ENCODE peak calls at places on chromosomes 5 and 9, in four cellular contexts. S is HepG2, V is left ventricle myocardium inferior, F is WTC11. D is an unnamed sample.

GRCh38 chr5:8908055-8908683 is 637.7 kb downstream of the SEMA5A start:
- DNase-seq in S (no peak), F (peak), V (no peak), D (peak)

GRCh38 chr9:95778957-95779356 is 96.5 kb upstream of the ERCC6L2 start:
- DNase-seq in F (no peak), S (no peak), V (peak), D (no peak)

GRCh38 chr9:137113385-137114159 is 961 bp downstream of the DPP7 start:
- DNase-seq in V (no peak), F (no peak), S (no peak), D (no peak)

GRCh38 chr9:93827545-93828330 is 127.4 kb downstream of the BARX1 start:
- DNase-seq in F (peak), V (no peak), S (peak), D (peak)

GRCh38 chr9:110031511-110032173 is 176.3 kb downstream of the C9orf152 start:
- DNase-seq in F (no peak), S (no peak), V (no peak), D (no peak)

GRCh38 chr9:97768731-97769130 is 71.6 kb upstream of the XPA start:
- DNase-seq in F (no peak), S (no peak), V (no peak), D (no peak)

GRCh38 chr5:172494630-172495505 is 40.5 kb upstream of the SH3PXD2B start:
- DNase-seq in S (no peak), V (no peak), F (no peak), D (no peak)

GRCh38 chr9:77384406-77384805 is 207.1 kb downstream of the VPS13A start:
- DNase-seq in F (no peak), V (no peak), S (no peak), D (no peak)

GRCh38 chr5:154829589-154830218 is 20.7 kb downstream of the FAXDC2 start:
- DNase-seq in S (no peak), F (no peak), V (no peak), D (no peak)

GRCh38 chr5:80763873-80764647 is 109.3 kb upstream of the DHFR start:
- DNase-seq in F (no peak), S (no peak), V (no peak), D (no peak)

GRCh38 chr5:178238711-178239592 is 6.3 kb upstream of the PHYKPL start:
- DNase-seq in V (no peak), F (no peak), S (no peak), D (no peak)

GRCh38 chr5:116472274-116472673 is 102.3 kb downstream of the SEMA6A start:
- DNase-seq in S (no peak), V (no peak), F (no peak), D (no peak)

GRCh38 chr9:37575921-37576721 is at the start of gene FBXO10:
- DNase-seq in S (no peak), F (peak), V (peak), D (peak)

DNA sequence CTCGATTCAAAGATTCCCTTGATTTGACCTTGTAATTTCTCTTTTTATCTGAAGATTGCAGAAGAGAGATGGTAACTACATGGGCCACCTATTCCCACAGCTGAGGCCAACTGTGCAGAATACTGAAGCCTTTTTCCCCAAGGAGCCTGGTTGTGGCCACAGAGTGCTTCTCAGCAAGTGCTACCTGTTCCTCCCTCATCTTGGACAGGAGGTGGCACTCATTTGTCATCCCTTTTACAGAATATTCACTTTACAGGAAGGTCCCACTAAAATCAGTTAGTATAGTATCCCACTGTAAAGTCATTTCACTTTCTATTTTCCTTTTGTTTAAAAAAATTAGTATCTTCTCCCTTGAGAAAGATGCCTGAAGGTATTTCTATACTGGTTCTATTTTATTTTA is 346.4 kb downstream of the ARL15 start:
- DNase-seq in V (no peak), F (no peak), S (peak), D (no peak)
- TF ChIP-seq CTCF in V (no peak), F (no peak), S (peak), D (no peak)

DNA sequence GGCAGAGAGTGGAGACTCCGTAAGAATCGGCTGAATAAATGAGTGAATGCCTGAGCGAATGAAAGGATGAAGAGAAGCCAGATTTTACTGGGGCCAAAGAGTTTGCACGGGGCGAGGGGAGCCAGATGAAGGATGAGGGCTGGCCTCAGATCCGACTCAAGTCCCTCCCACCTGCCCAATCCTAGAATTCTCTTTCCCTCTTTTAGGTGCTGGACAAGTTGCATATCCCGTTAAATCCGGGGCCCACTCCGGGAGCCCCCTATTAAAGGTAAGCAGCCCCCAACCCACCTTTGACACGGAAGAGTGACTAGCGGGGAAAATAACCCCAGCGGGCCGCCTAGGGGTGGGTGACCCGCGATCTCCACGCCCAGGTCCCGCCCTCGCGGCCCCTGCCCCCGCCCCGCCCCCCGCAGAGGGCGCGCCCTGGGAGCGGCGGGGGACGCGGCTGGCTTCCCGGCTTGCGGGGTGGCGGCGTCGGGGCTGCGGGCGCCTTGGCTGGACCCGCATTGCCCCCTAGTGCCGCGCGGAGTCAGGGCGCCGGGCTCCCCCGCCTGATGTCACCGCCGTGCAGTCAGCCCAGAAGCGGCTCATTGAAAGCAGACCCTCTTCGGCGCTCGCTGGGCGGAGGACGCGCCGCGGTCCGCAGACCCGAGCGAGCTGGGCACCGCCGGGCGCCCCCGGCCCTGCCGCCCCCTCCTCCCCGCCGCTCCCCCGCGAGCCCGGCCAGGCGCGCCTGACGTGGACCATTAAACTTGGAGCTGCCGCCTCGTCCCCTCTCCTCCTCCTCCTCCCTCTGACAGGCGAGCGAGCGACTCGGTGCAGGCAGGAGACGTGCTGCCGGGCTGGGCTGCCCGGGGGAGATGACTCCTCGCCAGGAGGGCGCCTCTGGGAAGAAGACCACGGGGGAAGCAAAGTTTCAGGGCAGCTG is at the start of gene ADRA1B:
- DNase-seq in S (peak), F (peak), V (peak), D (peak)
- TF ChIP-seq CTCF in S (peak), F (peak), V (peak), D (peak)

DNA sequence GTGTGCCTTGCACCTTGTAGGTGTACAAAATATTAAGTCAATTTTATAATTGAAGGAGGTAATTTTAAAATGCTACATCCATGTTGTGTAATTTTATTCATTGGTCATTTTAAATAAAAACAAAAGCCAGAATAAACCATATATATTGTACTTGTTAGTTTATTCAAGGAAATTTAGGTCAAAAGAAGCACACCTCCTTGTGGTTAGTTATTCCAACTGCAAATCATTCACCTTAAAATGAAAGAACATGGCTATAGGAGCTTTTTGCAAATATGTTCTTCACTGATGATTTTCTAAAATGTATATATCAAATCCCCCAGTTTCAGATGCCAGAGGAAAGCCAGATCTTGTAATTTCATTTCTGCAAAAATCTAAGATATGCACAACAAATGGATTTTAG is 5.4 kb upstream of the MOCS2 start:
- DNase-seq in F (no peak), V (no peak), S (peak), D (no peak)
- TF ChIP-seq CTCF in F (no peak), V (no peak), S (no peak), D (peak)

GRCh38 chr5:158755221-158755620 is 344.5 kb downstream of the EBF1 start:
- DNase-seq in F (no peak), V (no peak), S (no peak), D (no peak)

GRCh38 chr5:158755971-158756370 is 343.7 kb downstream of the EBF1 start:
- DNase-seq in S (no peak), F (no peak), V (no peak), D (no peak)

GRCh38 chr5:158758666-158759065 is 341.1 kb downstream of the EBF1 start:
- DNase-seq in V (no peak), F (no peak), S (no peak), D (no peak)

GRCh38 chr5:158759276-158759675 is 340.4 kb downstream of the EBF1 start:
- DNase-seq in V (no peak), S (no peak), F (no peak), D (no peak)

DNA sequence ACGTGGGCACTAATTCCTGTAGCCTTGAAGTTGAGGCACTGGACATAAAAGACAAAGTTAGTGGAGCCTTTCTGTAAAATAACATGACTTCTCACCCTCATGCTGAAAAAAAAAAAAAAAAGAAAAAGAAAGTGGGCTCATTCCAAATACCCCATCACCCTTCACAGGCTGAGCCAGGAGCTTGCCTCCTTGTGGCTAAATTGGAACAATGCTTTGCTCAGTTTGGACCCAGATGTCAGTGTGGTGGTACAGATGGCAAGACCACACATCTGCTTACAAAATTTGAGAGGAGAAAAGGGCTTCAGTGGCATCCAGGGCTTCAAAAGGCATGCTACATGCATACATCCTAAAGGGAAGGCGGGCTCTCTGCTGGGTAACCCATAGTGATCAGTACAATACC is 342.8 kb downstream of the EBF1 start:
- DNase-seq in V (no peak), S (no peak), F (no peak), D (peak)
- TF ChIP-seq CTCF in V (no peak), S (no peak), F (no peak), D (peak)

GRCh38 chr9:129944501-129945116 is 98.4 kb downstream of the FNBP1 start:
- DNase-seq in S (no peak), V (no peak), F (no peak), D (no peak)
- TF ChIP-seq CTCF in S (no peak), V (no peak), F (no peak), D (peak)

D was measured in glutamatergic neuron.